ENCODE peak calls at places on chromosomes 13 and 19, in four cellular contexts. One of them, this sample, is unnamed.
A peak's percentile ranks its signal among the peaks of the same experiment; 100 is the strongest.

GRCh38 chr13:109914111-109914510 is 127.7 kb upstream of the IRS2 start:
- DNase-seq in pancreas: no peak
- DNase-seq in left ventricle myocardium inferior: no peak
- DNase-seq in lung: no peak
- DNase-seq in this sample: no peak

GRCh38 chr13:43911871-43912270 is 32.2 kb downstream of the LACC1 start:
- DNase-seq in lung: no peak
- DNase-seq in pancreas: no peak
- DNase-seq in left ventricle myocardium inferior: no peak
- DNase-seq in this sample: no peak

GRCh38 chr13:102597029-102598015 is 536 bp downstream of the TPP2 start:
- DNase-seq in pancreas: no peak
- DNase-seq in left ventricle myocardium inferior: peak; percentile 16
- DNase-seq in lung: no peak
- DNase-seq in this sample: peak; percentile 32

GRCh38 chr13:101415358-101416174 is 742 bp downstream of the NALCN start:
- DNase-seq in left ventricle myocardium inferior: no peak
- DNase-seq in pancreas: peak; percentile 19
- DNase-seq in lung: no peak
- DNase-seq in this sample: no peak

GRCh38 chr19:48064509-48064908 is 20.6 kb upstream of the CABP5 start:
- DNase-seq in pancreas: no peak
- DNase-seq in left ventricle myocardium inferior: no peak
- DNase-seq in lung: no peak
- DNase-seq in this sample: no peak

GRCh38 chr13:113084094-113084942 is 21.3 kb upstream of the F7 start:
- DNase-seq in pancreas: no peak
- DNase-seq in lung: no peak
- DNase-seq in left ventricle myocardium inferior: no peak
- DNase-seq in this sample: no peak

GRCh38 chr13:33312150-33312908 is 26.8 kb upstream of the STARD13 start:
- DNase-seq in left ventricle myocardium inferior: no peak
- DNase-seq in pancreas: no peak
- DNase-seq in lung: no peak
- DNase-seq in this sample: no peak

GRCh38 chr13:86464193-86464592 is 665.0 kb upstream of the SLITRK6 start:
- DNase-seq in pancreas: no peak
- DNase-seq in lung: no peak
- DNase-seq in left ventricle myocardium inferior: no peak
- DNase-seq in this sample: no peak

GRCh38 chr19:44752123-44752815 is 3.8 kb downstream of the BCL3 start:
- DNase-seq in lung: no peak
- DNase-seq in pancreas: no peak
- DNase-seq in left ventricle myocardium inferior: no peak
- DNase-seq in this sample: no peak

GRCh38 chr19:16888629-16889371 is at the start of gene F2RL3:
- DNase-seq in lung: peak; percentile 59
- DNase-seq in left ventricle myocardium inferior: peak; percentile 58
- DNase-seq in pancreas: no peak
- DNase-seq in this sample: peak; percentile 88

GRCh38 chr13:109874444-109874920 is 88.1 kb upstream of the IRS2 start:
- DNase-seq in left ventricle myocardium inferior: no peak
- DNase-seq in pancreas: no peak
- DNase-seq in lung: no peak
- DNase-seq in this sample: no peak

GRCh38 chr19:5154129-5154798 is 185.4 kb downstream of the KDM4B start:
- DNase-seq in lung: no peak
- DNase-seq in pancreas: peak; percentile 69
- DNase-seq in left ventricle myocardium inferior: no peak
- DNase-seq in this sample: no peak

GRCh38 chr13:53343345-53343744 is 314.7 kb downstream of the OLFM4 start:
- DNase-seq in lung: no peak
- DNase-seq in left ventricle myocardium inferior: no peak
- DNase-seq in pancreas: no peak
- DNase-seq in this sample: no peak

GRCh38 chr13:40170982-40171381 is 495.5 kb downstream of the FOXO1 start:
- DNase-seq in left ventricle myocardium inferior: no peak
- DNase-seq in pancreas: no peak
- DNase-seq in lung: no peak
- DNase-seq in this sample: no peak

GRCh38 chr13:99133848-99134247 is 66.8 kb upstream of the UBAC2 start:
- DNase-seq in lung: no peak
- DNase-seq in pancreas: no peak
- DNase-seq in left ventricle myocardium inferior: no peak
- DNase-seq in this sample: no peak

GRCh38 chr13:86918682-86919081 is 752.5 kb upstream of the SLITRK5 start:
- DNase-seq in pancreas: no peak
- DNase-seq in lung: no peak
- DNase-seq in left ventricle myocardium inferior: no peak
- DNase-seq in this sample: no peak

GRCh38 chr13:20679879-20680278 is 23.6 kb upstream of the IL17D start:
- DNase-seq in pancreas: no peak
- DNase-seq in left ventricle myocardium inferior: no peak
- DNase-seq in lung: no peak
- DNase-seq in this sample: no peak

GRCh38 chr13:31050486-31051400 is 111.0 kb downstream of the HSPH1 start:
- DNase-seq in left ventricle myocardium inferior: no peak
- DNase-seq in lung: no peak
- DNase-seq in pancreas: no peak
- DNase-seq in this sample: no peak

GRCh38 chr13:29434217-29434940 is 161.1 kb downstream of the SLC7A1 start:
- DNase-seq in pancreas: no peak
- DNase-seq in lung: no peak
- DNase-seq in left ventricle myocardium inferior: no peak
- DNase-seq in this sample: no peak

GRCh38 chr19:55619264-55619663 is 5.1 kb downstream of the ZNF784 start:
- DNase-seq in pancreas: peak; percentile 2
- DNase-seq in lung: no peak
- DNase-seq in left ventricle myocardium inferior: no peak
- DNase-seq in this sample: no peak

GRCh38 chr19:19535311-19536191 is 2.5 kb upstream of the CILP2 start:
- DNase-seq in pancreas: peak; percentile 10
- DNase-seq in lung: no peak
- DNase-seq in left ventricle myocardium inferior: no peak
- DNase-seq in this sample: no peak

GRCh38 chr13:26254583-26255102 is 714 bp downstream of the CDK8 start:
- DNase-seq in lung: peak; percentile 62
- DNase-seq in left ventricle myocardium inferior: peak; percentile 46
- DNase-seq in pancreas: peak; percentile 70
- DNase-seq in this sample: peak; percentile 66

GRCh38 chr19:29714953-29715694 is at the start of gene C19orf12:
- DNase-seq in left ventricle myocardium inferior: peak; percentile 64
- DNase-seq in pancreas: peak; percentile 82
- DNase-seq in lung: peak; percentile 49
- DNase-seq in this sample: peak; percentile 75

GRCh38 chr13:65756071-65756671 is 1474.0 kb downstream of the PCDH9 start:
- DNase-seq in pancreas: no peak
- DNase-seq in lung: no peak
- DNase-seq in left ventricle myocardium inferior: no peak
- DNase-seq in this sample: no peak

GRCh38 chr19:7391218-7391670 is 42.5 kb downstream of the ARHGEF18 start:
- DNase-seq in pancreas: peak; percentile 4
- DNase-seq in left ventricle myocardium inferior: no peak
- DNase-seq in lung: no peak
- DNase-seq in this sample: no peak

GRCh38 chr13:30033681-30034447 is 183.4 kb upstream of the UBL3 start:
- DNase-seq in pancreas: no peak
- DNase-seq in left ventricle myocardium inferior: no peak
- DNase-seq in lung: no peak
- DNase-seq in this sample: no peak

GRCh38 chr13:107421028-107421427 is 794.3 kb downstream of the LIG4 start:
- DNase-seq in pancreas: no peak
- DNase-seq in left ventricle myocardium inferior: no peak
- DNase-seq in lung: no peak
- DNase-seq in this sample: no peak

GRCh38 chr13:23500858-23501257 is 67.4 kb upstream of the SACS start:
- DNase-seq in left ventricle myocardium inferior: no peak
- DNase-seq in lung: no peak
- DNase-seq in pancreas: no peak
- DNase-seq in this sample: no peak

GRCh38 chr19:10502524-10503001 is 593 bp downstream of the KEAP1 start:
- DNase-seq in left ventricle myocardium inferior: peak; percentile 95
- DNase-seq in pancreas: peak; percentile 96
- DNase-seq in lung: peak; percentile 93
- DNase-seq in this sample: peak; percentile 94

GRCh38 chr19:3365447-3366103 is 808 bp upstream of the NFIC start:
- DNase-seq in pancreas: peak; percentile 76
- DNase-seq in lung: no peak
- DNase-seq in left ventricle myocardium inferior: peak; percentile 75
- DNase-seq in this sample: peak; percentile 83
- H3K27me3 ChIP-seq in pancreas: no peaks in the 10 kb centered on the region
- H3K27me3 ChIP-seq in lung: no peaks in the 10 kb centered on the region
- H3K27me3 ChIP-seq in left ventricle myocardium inferior: no peaks in the 10 kb centered on the region
- H3K27me3 ChIP-seq in this sample: no peaks in the 10 kb centered on the region

GRCh38 chr19:1685046-1685445 is 32.6 kb upstream of the TCF3 start:
- DNase-seq in pancreas: no peak
- DNase-seq in lung: no peak
- DNase-seq in left ventricle myocardium inferior: no peak
- DNase-seq in this sample: no peak

GRCh38 chr19:1691589-1692290 is 39.3 kb upstream of the TCF3 start:
- DNase-seq in left ventricle myocardium inferior: no peak
- DNase-seq in lung: no peak
- DNase-seq in pancreas: no peak
- DNase-seq in this sample: no peak

GRCh38 chr19:1690570-1691307 is 38.3 kb upstream of the TCF3 start:
- DNase-seq in lung: peak; percentile 40
- DNase-seq in pancreas: peak; percentile 66
- DNase-seq in left ventricle myocardium inferior: no peak
- DNase-seq in this sample: peak; percentile 84
- H3K27me3 ChIP-seq in lung: peaks cover 6% of the 10 kb centered on the region
- H3K27me3 ChIP-seq in pancreas: no peaks in the 10 kb centered on the region
- H3K27me3 ChIP-seq in left ventricle myocardium inferior: peaks cover 89% of the 10 kb centered on the region
- H3K27me3 ChIP-seq in this sample: no peaks in the 10 kb centered on the region

GRCh38 chr19:58531052-58531600 is 11.5 kb upstream of the ZBTB45 start:
- DNase-seq in pancreas: no peak
- DNase-seq in lung: no peak
- DNase-seq in left ventricle myocardium inferior: no peak
- DNase-seq in this sample: no peak
- H3K27me3 ChIP-seq in pancreas: no peaks in the 10 kb centered on the region
- H3K27me3 ChIP-seq in lung: no peaks in the 10 kb centered on the region
- H3K27me3 ChIP-seq in left ventricle myocardium inferior: peaks cover 36% of the 10 kb centered on the region
- H3K27me3 ChIP-seq in this sample: no peaks in the 10 kb centered on the region

DNA sequence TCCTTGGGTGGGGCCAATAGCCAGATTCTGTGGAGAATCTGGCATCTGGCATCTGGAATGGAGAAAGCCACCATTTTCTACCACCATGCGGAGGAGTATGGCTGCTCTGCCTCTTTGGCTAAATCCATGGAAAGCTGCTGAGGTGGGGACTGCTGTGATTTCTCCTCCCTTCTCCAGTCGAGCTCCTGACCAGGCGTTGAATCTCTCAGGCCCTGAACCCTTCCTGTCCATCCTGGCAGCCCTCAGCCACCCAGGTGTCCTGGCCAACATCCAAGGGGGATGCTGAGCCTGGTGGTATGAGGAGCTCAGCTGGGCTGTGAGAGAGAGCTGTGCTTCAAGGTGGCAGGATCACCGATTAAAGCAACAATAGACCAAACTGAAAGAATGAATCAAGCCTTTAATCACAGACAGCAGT is 17.4 kb upstream of the SIGLEC6 start:
- DNase-seq in lung: no peak
- DNase-seq in left ventricle myocardium inferior: no peak
- DNase-seq in pancreas: no peak
- DNase-seq in this sample: no peak
- H3K27me3 ChIP-seq in lung: no peaks in the 10 kb centered on the region
- H3K27me3 ChIP-seq in left ventricle myocardium inferior: peaks cover 89% of the 10 kb centered on the region
- H3K27me3 ChIP-seq in pancreas: no peaks in the 10 kb centered on the region
- H3K27me3 ChIP-seq in this sample: no peaks in the 10 kb centered on the region

GRCh38 chr13:24777171-24777570 is 13.2 kb downstream of the RNF17 start:
- DNase-seq in pancreas: no peak
- DNase-seq in left ventricle myocardium inferior: no peak
- DNase-seq in lung: no peak
- DNase-seq in this sample: no peak
- H3K27me3 ChIP-seq in pancreas: no peaks in the 10 kb centered on the region
- H3K27me3 ChIP-seq in left ventricle myocardium inferior: peaks cover 57% of the 10 kb centered on the region
- H3K27me3 ChIP-seq in lung: no peaks in the 10 kb centered on the region
- H3K27me3 ChIP-seq in this sample: no peaks in the 10 kb centered on the region

GRCh38 chr19:41714598-41714997 is 6.2 kb downstream of the CEACAM5 start:
- DNase-seq in left ventricle myocardium inferior: no peak
- DNase-seq in lung: no peak
- DNase-seq in pancreas: no peak
- DNase-seq in this sample: no peak

GRCh38 chr19:41720103-41720502 is 11.7 kb downstream of the CEACAM5 start:
- DNase-seq in pancreas: no peak
- DNase-seq in lung: no peak
- DNase-seq in left ventricle myocardium inferior: no peak
- DNase-seq in this sample: no peak

GRCh38 chr19:41718761-41719160 is 10.3 kb downstream of the CEACAM5 start:
- DNase-seq in lung: no peak
- DNase-seq in pancreas: no peak
- DNase-seq in left ventricle myocardium inferior: no peak
- DNase-seq in this sample: no peak
- H3K27me3 ChIP-seq in lung: no peaks in the 10 kb centered on the region
- H3K27me3 ChIP-seq in pancreas: no peaks in the 10 kb centered on the region
- H3K27me3 ChIP-seq in left ventricle myocardium inferior: peaks cover 88% of the 10 kb centered on the region
- H3K27me3 ChIP-seq in this sample: no peaks in the 10 kb centered on the region

GRCh38 chr19:2922987-2923386 is 21.8 kb downstream of the ZNF77 start:
- DNase-seq in pancreas: peak; percentile 37
- DNase-seq in left ventricle myocardium inferior: no peak
- DNase-seq in lung: no peak
- DNase-seq in this sample: no peak

GRCh38 chr19:2926341-2927031 is 18.3 kb downstream of the ZNF77 start:
- DNase-seq in left ventricle myocardium inferior: no peak
- DNase-seq in lung: no peak
- DNase-seq in pancreas: no peak
- DNase-seq in this sample: peak; percentile 85

GRCh38 chr19:2927032-2927430 is 17.7 kb downstream of the ZNF77 start:
- DNase-seq in pancreas: no peak
- DNase-seq in left ventricle myocardium inferior: no peak
- DNase-seq in lung: no peak
- DNase-seq in this sample: no peak

GRCh38 chr19:2917275-2918184 is 16.8 kb downstream of the ZNF57 start:
- DNase-seq in lung: no peak
- DNase-seq in pancreas: no peak
- DNase-seq in left ventricle myocardium inferior: no peak
- DNase-seq in this sample: no peak

GRCh38 chr19:2923510-2923909 is 21.3 kb downstream of the ZNF77 start:
- DNase-seq in left ventricle myocardium inferior: no peak
- DNase-seq in pancreas: no peak
- DNase-seq in lung: no peak
- DNase-seq in this sample: no peak
- H3K27me3 ChIP-seq in left ventricle myocardium inferior: no peaks in the 10 kb centered on the region
- H3K27me3 ChIP-seq in pancreas: no peaks in the 10 kb centered on the region
- H3K27me3 ChIP-seq in lung: no peaks in the 10 kb centered on the region
- H3K27me3 ChIP-seq in this sample: no peaks in the 10 kb centered on the region

GRCh38 chr13:45415112-45415511 is 3.1 kb downstream of the SLC25A30 start:
- DNase-seq in pancreas: no peak
- DNase-seq in left ventricle myocardium inferior: no peak
- DNase-seq in lung: no peak
- DNase-seq in this sample: no peak

GRCh38 chr13:45419945-45420344 is 1.8 kb upstream of the SLC25A30 start:
- DNase-seq in pancreas: no peak
- DNase-seq in left ventricle myocardium inferior: no peak
- DNase-seq in lung: no peak
- DNase-seq in this sample: no peak

GRCh38 chr13:45413826-45414312 is 4.3 kb downstream of the SLC25A30 start:
- DNase-seq in left ventricle myocardium inferior: no peak
- DNase-seq in lung: no peak
- DNase-seq in pancreas: no peak
- DNase-seq in this sample: no peak

GRCh38 chr13:45416521-45417125 is 1.6 kb downstream of the SLC25A30 start:
- DNase-seq in pancreas: no peak
- DNase-seq in left ventricle myocardium inferior: no peak
- DNase-seq in lung: no peak
- DNase-seq in this sample: no peak

GRCh38 chr13:45417790-45418534 is at the start of gene SLC25A30:
- DNase-seq in left ventricle myocardium inferior: peak; percentile 97
- DNase-seq in lung: peak; percentile 96
- DNase-seq in pancreas: peak; percentile 92
- DNase-seq in this sample: peak; percentile 98
- H3K27me3 ChIP-seq in left ventricle myocardium inferior: no peaks in the 10 kb centered on the region
- H3K27me3 ChIP-seq in lung: no peaks in the 10 kb centered on the region
- H3K27me3 ChIP-seq in pancreas: no peaks in the 10 kb centered on the region
- H3K27me3 ChIP-seq in this sample: no peaks in the 10 kb centered on the region

This sample was measured in testis.